ENCODE peak calls at places on chromosomes 13 and 19, in ten cellular contexts. N, O, A, M, B, P, J, L, Y and Q are unnamed samples.

GRCh38 chr19:18672606-18673337 is 10.7 kb upstream of the CRTC1 start:
- DNase-seq in Y (peak), O (no peak), M (no peak), L (no peak), N (no peak), A (peak), B (no peak), J (peak), P (no peak), Q (peak)

GRCh38 chr13:72805663-72806341 is 23.9 kb downstream of the PIBF1 start:
- DNase-seq in A (no peak), N (no peak), J (no peak), P (no peak), Y (no peak), B (no peak), L (no peak), O (no peak), M (no peak), Q (no peak)

GRCh38 chr13:77507931-77508776 is 27.4 kb upstream of the SCEL start:
- DNase-seq in O (no peak), L (no peak), M (no peak), P (peak), Y (peak), B (no peak), J (peak), A (peak), N (peak), Q (peak)

GRCh38 chr13:71619096-71619495 is 247.9 kb downstream of the DACH1 start:
- DNase-seq in B (no peak), M (no peak), P (no peak), N (no peak), Y (no peak), J (no peak), O (no peak), L (no peak), A (no peak), Q (no peak)

GRCh38 chr19:42441047-42441440 is 1.7 kb downstream of the CXCL17 start:
- DNase-seq in P (no peak), Y (no peak), O (no peak), J (no peak), M (no peak), N (peak), A (no peak), B (no peak), L (no peak), Q (no peak)

GRCh38 chr13:101181076-101181685 is 235.1 kb downstream of the NALCN start:
- DNase-seq in J (no peak), Y (no peak), N (no peak), L (no peak), O (no peak), B (no peak), P (no peak), A (peak), M (no peak), Q (no peak)

GRCh38 chr13:113598481-113598880 is 13.9 kb downstream of the TFDP1 start:
- DNase-seq in P (no peak), L (no peak), A (no peak), N (no peak), J (no peak), O (no peak), Y (no peak), M (no peak), B (no peak), Q (no peak)

GRCh38 chr19:32203161-32203560 is 142.2 kb upstream of the ZNF507 start:
- DNase-seq in A (no peak), N (no peak), M (no peak), L (no peak), P (no peak), O (no peak), B (peak), J (no peak), Y (no peak), Q (no peak)

GRCh38 chr13:24159921-24160324 is 597 bp upstream of the SPATA13 start:
- DNase-seq in J (peak), M (no peak), N (no peak), B (no peak), P (no peak), L (no peak), A (no peak), Y (no peak), O (no peak), Q (no peak)

GRCh38 chr19:40827386-40828247 is 22.6 kb downstream of the CYP2A6 start:
- DNase-seq in M (no peak), J (no peak), A (no peak), Y (no peak), O (no peak), N (no peak), L (no peak), P (no peak), B (no peak), Q (no peak)

GRCh38 chr13:27044837-27045570 is 126.6 kb downstream of the USP12 start:
- DNase-seq in P (no peak), A (peak), M (no peak), O (no peak), L (no peak), B (no peak), J (no peak), N (no peak), Y (no peak), Q (no peak)

GRCh38 chr13:84139561-84140158 is 257.4 kb upstream of the SLITRK1 start:
- DNase-seq in O (no peak), M (no peak), B (no peak), A (no peak), N (no peak), P (no peak), L (no peak), Y (no peak), J (no peak), Q (no peak)

GRCh38 chr19:40705362-40705651 is 11.4 kb downstream of the COQ8B start:
- DNase-seq in L (no peak), A (peak), O (no peak), B (no peak), Y (peak), N (no peak), P (no peak), J (no peak), M (no peak), Q (no peak)

GRCh38 chr19:31257025-31257424 is 92.2 kb downstream of the TSHZ3 start:
- DNase-seq in O (no peak), M (no peak), A (no peak), N (no peak), L (no peak), B (no peak), P (no peak), Y (no peak), J (no peak), Q (no peak)

GRCh38 chr19:49017666-49018351 is 918 bp upstream of the LHB start:
- DNase-seq in O (peak), M (no peak), N (peak), B (peak), J (no peak), L (peak), Y (peak), P (no peak), A (peak), Q (peak)

GRCh38 chr13:109933476-109933875 is 147.1 kb upstream of the IRS2 start:
- DNase-seq in J (no peak), N (no peak), Y (no peak), B (no peak), A (no peak), P (no peak), O (no peak), M (no peak), L (no peak), Q (no peak)
- H3K4me3 ChIP-seq in J (no peak), N (no peak), Y (no peak), B (no peak), A (no peak), P (no peak), O (no peak), M (no peak), L (no peak), Q (no peak)

DNA sequence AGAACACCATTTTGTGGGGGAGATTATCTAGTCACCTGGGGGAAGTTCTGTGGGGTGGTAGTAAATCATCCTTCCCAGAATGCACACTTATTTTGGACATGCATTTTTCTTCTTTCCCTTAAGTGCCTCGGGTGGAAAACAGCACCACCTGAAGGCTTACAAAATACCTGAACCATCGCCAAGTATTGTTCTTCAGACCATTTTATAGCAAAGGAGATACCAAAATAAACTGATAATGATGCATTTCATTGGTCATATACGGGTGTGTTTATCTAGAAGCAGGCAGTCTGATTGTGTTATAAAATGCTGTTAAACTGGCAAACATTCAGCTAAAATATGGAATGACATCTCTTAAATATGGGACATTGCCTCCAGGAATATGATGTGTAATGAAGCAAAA is 1034.7 kb downstream of the SLITRK1 start:
- DNase-seq in M (no peak), L (no peak), J (no peak), O (no peak), A (no peak), P (no peak), B (no peak), Y (no peak), N (no peak), Q (no peak)
- TF ChIP-seq CTCF in M (no peak), L (no peak), J (no peak), O (no peak), A (no peak), P (no peak), B (no peak), Y (no peak), N (no peak), Q (no peak)

GRCh38 chr13:93293716-93294115 is 67.1 kb downstream of the GPC6 start:
- DNase-seq in J (no peak), O (no peak), M (no peak), Y (no peak), N (no peak), A (no peak), L (no peak), P (no peak), B (no peak), Q (no peak)

GRCh38 chr13:93304134-93304533 is 77.5 kb downstream of the GPC6 start:
- DNase-seq in O (no peak), N (no peak), M (no peak), P (no peak), L (no peak), J (no peak), Y (no peak), B (no peak), A (no peak), Q (no peak)

GRCh38 chr13:93296584-93296983 is 70.0 kb downstream of the GPC6 start:
- DNase-seq in N (no peak), M (no peak), L (no peak), A (no peak), B (no peak), P (no peak), Y (no peak), J (no peak), O (no peak), Q (no peak)

DNA sequence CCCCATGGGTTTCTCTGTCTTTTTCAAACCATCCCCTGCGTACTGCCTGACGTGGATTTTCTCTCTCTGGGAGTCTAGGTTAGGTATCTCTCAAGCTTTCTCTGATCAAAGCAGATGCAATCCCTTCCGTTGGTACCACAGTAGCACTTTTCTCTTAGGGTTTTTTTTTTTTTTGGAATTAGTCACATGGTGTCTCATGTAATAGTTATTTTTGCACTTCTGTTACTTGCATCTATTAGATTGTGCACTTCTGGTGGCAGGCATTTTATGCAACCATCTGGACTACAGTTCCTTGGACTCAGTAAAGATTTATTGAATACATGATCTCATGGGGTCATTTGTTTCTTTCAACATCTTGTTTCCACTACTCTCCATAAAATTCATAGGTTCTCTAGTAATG is 72.1 kb downstream of the GPC6 start:
- DNase-seq in N (no peak), J (no peak), O (no peak), B (no peak), P (peak), M (no peak), L (no peak), A (no peak), Y (no peak), Q (peak)
- H3K4me3 ChIP-seq in N (no peak), J (no peak), O (no peak), B (no peak), P (no peak), M (no peak), L (no peak), A (no peak), Y (no peak), Q (no peak)

GRCh38 chr13:104534847-104535246 is 1468.6 kb upstream of the SLC10A2 start:
- DNase-seq in M (no peak), L (no peak), N (no peak), J (peak), B (no peak), O (no peak), P (no peak), Y (no peak), A (no peak), Q (no peak)
- TF ChIP-seq CTCF in M (no peak), L (no peak), N (no peak), J (no peak), B (no peak), O (no peak), P (no peak), Y (no peak), A (peak), Q (no peak)